ENCODE peak calls at places on chromosomes 3 and 15, in eight cellular contexts. M is SW480; H is natural killer cell; C is activated T-cell treated with anti-CD3 and anti-CD28 coated beads, Interleukin-2, amount 50 U/mL, for 48 hours; K is HT1080; B is stimulated activated CD4-positive, alpha-beta T cell treated with anti-CD3 and anti-CD28 coated beads, Interleukin-2, amount 100 ng/mL, for 24 hours; X is globus pallidus; U is naive thymus-derived CD8-positive, alpha-beta T cell. Y is an unnamed sample.

GRCh38 chr15:74311734-74312444 is 55.6 kb downstream of the CYP11A1 start:
- DNase-seq in M (peak), H (no peak), C (no peak), K (peak), B (no peak), X (no peak), U (no peak), Y (no peak)

GRCh38 chr3:187586226-187586625 is 84.0 kb downstream of the SST start:
- DNase-seq in M (no peak), H (no peak), C (no peak), K (no peak), B (no peak), X (no peak), U (no peak), Y (no peak)

GRCh38 chr15:66928101-66928500 is 137.3 kb upstream of the SMAD3 start:
- DNase-seq in M (no peak), H (no peak), C (no peak), K (no peak), B (no peak), X (no peak), U (no peak), Y (no peak)

GRCh38 chr3:33131328-33132018 is 17.7 kb downstream of the CRTAP start:
- DNase-seq in M (peak), H (no peak), C (peak), K (peak), B (peak), X (peak), U (peak), Y (no peak)

GRCh38 chr15:101684384-101684783 is 32.2 kb upstream of the TM2D3 start:
- DNase-seq in M (no peak), H (no peak), C (no peak), K (peak), B (no peak), X (no peak), U (no peak), Y (no peak)

GRCh38 chr3:59978979-59979378 is 929.2 kb upstream of the CFAP20DC start:
- DNase-seq in M (no peak), H (no peak), C (peak), K (no peak), B (peak), X (no peak), U (no peak), Y (no peak)

GRCh38 chr3:168398371-168399030 is 302.8 kb upstream of the GOLIM4 start:
- DNase-seq in M (no peak), H (no peak), C (no peak), K (no peak), B (no peak), X (no peak), U (no peak), Y (no peak)

GRCh38 chr3:134364061-134364935 is 9.9 kb downstream of the AMOTL2 start:
- DNase-seq in M (peak), H (no peak), C (peak), K (peak), B (peak), X (peak), U (peak), Y (peak)

GRCh38 chr3:79200456-79200855 is 567.3 kb downstream of the ROBO1 start:
- DNase-seq in M (no peak), H (no peak), C (no peak), K (no peak), B (no peak), X (no peak), U (no peak), Y (no peak)

GRCh38 chr3:114809668-114810413 is 337.2 kb downstream of the ZBTB20 start:
- DNase-seq in M (no peak), H (peak), C (no peak), K (peak), B (no peak), X (no peak), U (no peak), Y (no peak)

GRCh38 chr3:20668411-20668810 is 482.4 kb upstream of the SGO1 start:
- DNase-seq in M (no peak), H (no peak), C (no peak), K (peak), B (no peak), X (peak), U (no peak), Y (no peak)

GRCh38 chr15:60362318-60363023 is 35.3 kb downstream of the ANXA2 start:
- DNase-seq in M (no peak), H (no peak), C (peak), K (peak), B (peak), X (no peak), U (no peak), Y (no peak)

GRCh38 chr3:30613135-30613825 is 6.9 kb downstream of the TGFBR2 start:
- DNase-seq in M (no peak), H (no peak), C (no peak), K (no peak), B (no peak), X (no peak), U (peak), Y (no peak)

GRCh38 chr3:128068156-128068620 is 16.0 kb downstream of the SEC61A1 start:
- DNase-seq in M (peak), H (no peak), C (peak), K (peak), B (no peak), X (no peak), U (peak), Y (no peak)

GRCh38 chr3:182405752-182406151 is 387.6 kb upstream of the ATP11B start:
- DNase-seq in M (no peak), H (no peak), C (no peak), K (no peak), B (no peak), X (no peak), U (no peak), Y (no peak)

GRCh38 chr15:28890711-28891495 is 5.1 kb downstream of the APBA2 start:
- DNase-seq in M (peak), H (no peak), C (no peak), K (no peak), B (no peak), X (no peak), U (peak), Y (no peak)

GRCh38 chr3:160169139-160169830 is 55.9 kb upstream of the C3orf80 start:
- DNase-seq in M (peak), H (no peak), C (no peak), K (peak), B (no peak), X (no peak), U (no peak), Y (peak)

GRCh38 chr3:50153782-50154475 is 1.2 kb upstream of the SEMA3F start:
- DNase-seq in M (no peak), H (no peak), C (no peak), K (no peak), B (no peak), X (no peak), U (no peak), Y (no peak)

GRCh38 chr3:135450985-135451384 is 514.5 kb upstream of the PPP2R3A start:
- DNase-seq in M (no peak), H (no peak), C (no peak), K (no peak), B (no peak), X (no peak), U (no peak), Y (no peak)

GRCh38 chr15:45449878-45450277 is 71.5 kb upstream of the GATM start:
- DNase-seq in M (no peak), H (no peak), C (no peak), K (no peak), B (no peak), X (no peak), U (no peak), Y (no peak)

GRCh38 chr3:99921377-99921695 is 103.7 kb downstream of the CMSS1 start:
- DNase-seq in M (no peak), H (no peak), C (no peak), K (no peak), B (no peak), X (no peak), U (no peak), Y (no peak)

GRCh38 chr3:129793947-129794318 is 99.6 kb downstream of the TMCC1 start:
- DNase-seq in M (peak), H (no peak), C (no peak), K (peak), B (no peak), X (peak), U (peak), Y (no peak)

GRCh38 chr3:46184469-46184868 is 23.6 kb downstream of the CCR1 start:
- DNase-seq in M (peak), H (no peak), C (no peak), K (peak), B (no peak), X (no peak), U (no peak), Y (no peak)

GRCh38 chr15:77944002-77944867 is 133.3 kb downstream of the TBC1D2B start:
- DNase-seq in M (peak), H (peak), C (peak), K (peak), B (peak), X (peak), U (peak), Y (peak)

GRCh38 chr3:155228636-155229035 is 64.8 kb downstream of the STRIT1 start:
- DNase-seq in M (no peak), H (no peak), C (no peak), K (no peak), B (no peak), X (no peak), U (no peak), Y (no peak)

GRCh38 chr3:71428841-71429609 is 154.5 kb downstream of the FOXP1 start:
- DNase-seq in M (no peak), H (no peak), C (no peak), K (no peak), B (no peak), X (no peak), U (no peak), Y (no peak)

GRCh38 chr15:33040501-33040900 is 154.0 kb downstream of the FMN1 start:
- DNase-seq in M (no peak), H (no peak), C (no peak), K (no peak), B (no peak), X (no peak), U (no peak), Y (no peak)

GRCh38 chr15:101175396-101175795 is 76.5 kb downstream of the CHSY1 start:
- DNase-seq in M (no peak), H (no peak), C (no peak), K (no peak), B (no peak), X (peak), U (no peak), Y (no peak)

Y was measured in GOT3.